ENCODE peak calls at places on chromosome 17, in four cellular contexts. One of them, this sample, is unnamed.

GRCh38 chr17:49001671-49002070 is 4.5 kb downstream of the IGF2BP1 start:
- DNase-seq in activated CD4-positive, alpha-beta T cell treated with anti-CD3 and anti-CD28 coated beads, Interleukin-2, amount 10 ng/mL, durations not matched to agents 7 days and 5 days: no peak
- DNase-seq in breast epithelium: no peak
- DNase-seq in GF-D8: no peak
- DNase-seq in this sample: no peak

GRCh38 chr17:52027620-52028019 is 130.9 kb downstream of the CA10 start:
- DNase-seq in activated CD4-positive, alpha-beta T cell treated with anti-CD3 and anti-CD28 coated beads, Interleukin-2, amount 10 ng/mL, durations not matched to agents 7 days and 5 days: no peak
- DNase-seq in breast epithelium: no peak
- DNase-seq in GF-D8: no peak
- DNase-seq in this sample: no peak

GRCh38 chr17:32235588-32235987 is 30.0 kb upstream of the RHBDL3 start:
- DNase-seq in activated CD4-positive, alpha-beta T cell treated with anti-CD3 and anti-CD28 coated beads, Interleukin-2, amount 10 ng/mL, durations not matched to agents 7 days and 5 days: no peak
- DNase-seq in breast epithelium: no peak
- DNase-seq in GF-D8: no peak
- DNase-seq in this sample: no peak

GRCh38 chr17:16407911-16408588 is 7.3 kb upstream of the TRPV2 start:
- DNase-seq in activated CD4-positive, alpha-beta T cell treated with anti-CD3 and anti-CD28 coated beads, Interleukin-2, amount 10 ng/mL, durations not matched to agents 7 days and 5 days: no peak
- DNase-seq in breast epithelium: peak; percentile 59
- DNase-seq in GF-D8: no peak
- DNase-seq in this sample: no peak

GRCh38 chr17:42294469-42295398 is 6.4 kb downstream of the STAT5A start:
- DNase-seq in activated CD4-positive, alpha-beta T cell treated with anti-CD3 and anti-CD28 coated beads, Interleukin-2, amount 10 ng/mL, durations not matched to agents 7 days and 5 days: no peak
- DNase-seq in breast epithelium: peak; percentile 57
- DNase-seq in GF-D8: no peak
- DNase-seq in this sample: no peak

GRCh38 chr17:73586921-73587680 is 57.1 kb downstream of the SDK2 start:
- DNase-seq in activated CD4-positive, alpha-beta T cell treated with anti-CD3 and anti-CD28 coated beads, Interleukin-2, amount 10 ng/mL, durations not matched to agents 7 days and 5 days: no peak
- DNase-seq in breast epithelium: no peak
- DNase-seq in GF-D8: no peak
- DNase-seq in this sample: no peak

GRCh38 chr17:72602517-72603345 is 481.9 kb downstream of the SOX9 start:
- DNase-seq in activated CD4-positive, alpha-beta T cell treated with anti-CD3 and anti-CD28 coated beads, Interleukin-2, amount 10 ng/mL, durations not matched to agents 7 days and 5 days: no peak
- DNase-seq in breast epithelium: no peak
- DNase-seq in GF-D8: no peak
- DNase-seq in this sample: no peak

GRCh38 chr17:32516450-32516849 is 29.7 kb downstream of the CDK5R1 start:
- DNase-seq in activated CD4-positive, alpha-beta T cell treated with anti-CD3 and anti-CD28 coated beads, Interleukin-2, amount 10 ng/mL, durations not matched to agents 7 days and 5 days: no peak
- DNase-seq in breast epithelium: no peak
- DNase-seq in GF-D8: no peak
- DNase-seq in this sample: no peak

GRCh38 chr17:11852911-11853310 is 144.4 kb downstream of the ZNF18 start:
- DNase-seq in activated CD4-positive, alpha-beta T cell treated with anti-CD3 and anti-CD28 coated beads, Interleukin-2, amount 10 ng/mL, durations not matched to agents 7 days and 5 days: no peak
- DNase-seq in breast epithelium: no peak
- DNase-seq in GF-D8: no peak
- DNase-seq in this sample: no peak

GRCh38 chr17:69643686-69644085 is 229.2 kb downstream of the MAP2K6 start:
- DNase-seq in activated CD4-positive, alpha-beta T cell treated with anti-CD3 and anti-CD28 coated beads, Interleukin-2, amount 10 ng/mL, durations not matched to agents 7 days and 5 days: no peak
- DNase-seq in breast epithelium: no peak
- DNase-seq in GF-D8: no peak
- DNase-seq in this sample: no peak

GRCh38 chr17:47733414-47734288 is 615 bp downstream of the TBX21 start:
- DNase-seq in activated CD4-positive, alpha-beta T cell treated with anti-CD3 and anti-CD28 coated beads, Interleukin-2, amount 10 ng/mL, durations not matched to agents 7 days and 5 days: peak; percentile 25
- DNase-seq in breast epithelium: no peak
- DNase-seq in GF-D8: no peak
- DNase-seq in this sample: no peak

GRCh38 chr17:3738562-3739295 is 15.0 kb downstream of the HASPIN start:
- DNase-seq in activated CD4-positive, alpha-beta T cell treated with anti-CD3 and anti-CD28 coated beads, Interleukin-2, amount 10 ng/mL, durations not matched to agents 7 days and 5 days: peak; percentile 60
- DNase-seq in breast epithelium: peak; percentile 38
- DNase-seq in GF-D8: no peak
- DNase-seq in this sample: peak; percentile 69

GRCh38 chr17:76529224-76529642 is 8.3 kb downstream of the CYGB start:
- DNase-seq in activated CD4-positive, alpha-beta T cell treated with anti-CD3 and anti-CD28 coated beads, Interleukin-2, amount 10 ng/mL, durations not matched to agents 7 days and 5 days: no peak
- DNase-seq in breast epithelium: peak; percentile 78
- DNase-seq in GF-D8: no peak
- DNase-seq in this sample: no peak

GRCh38 chr17:44022246-44022645 is 7.5 kb upstream of the TMEM101 start:
- DNase-seq in activated CD4-positive, alpha-beta T cell treated with anti-CD3 and anti-CD28 coated beads, Interleukin-2, amount 10 ng/mL, durations not matched to agents 7 days and 5 days: no peak
- DNase-seq in breast epithelium: no peak
- DNase-seq in GF-D8: no peak
- DNase-seq in this sample: no peak

GRCh38 chr17:79242873-79243602 is 168.4 kb downstream of the ENGASE start:
- DNase-seq in activated CD4-positive, alpha-beta T cell treated with anti-CD3 and anti-CD28 coated beads, Interleukin-2, amount 10 ng/mL, durations not matched to agents 7 days and 5 days: no peak
- DNase-seq in breast epithelium: no peak
- DNase-seq in GF-D8: no peak
- DNase-seq in this sample: no peak

This sample was measured in activated naive CD4-positive, alpha-beta T cell treated with anti-CD3 and anti-CD28 coated beads, Interleukin-2, amount 50 U/mL, for 72 hours.